ENCODE peak calls at places on chromosomes 1 and 21, in seven cellular contexts. N is pancreas, C is A549, X is hepatocyte, Z is neuronal stem cell, E is fibroblast of lung, I is lower lobe of right lung. H is an unnamed sample.
A peak's percentile ranks its signal among the peaks of the same experiment; 100 is the strongest.

GRCh38 chr1:92484472-92485373 is 2.0 kb downstream of the GFI1 start:
- DNase-seq in N (peak; percentile 52), X (peak; percentile 19), I (peak; percentile 66), C (peak; percentile 38), Z (peak; percentile 56), E (peak; percentile 23), H (no peak)

GRCh38 chr1:246459213-246459612 is 47.9 kb downstream of the SMYD3 start:
- DNase-seq in I (no peak), C (no peak), X (no peak), E (no peak), N (no peak), Z (no peak), H (no peak)

GRCh38 chr1:185610954-185611353 is 123.2 kb upstream of the HMCN1 start:
- DNase-seq in I (no peak), N (no peak), Z (no peak), E (peak; percentile 11), C (no peak), X (no peak), H (no peak)

GRCh38 chr1:53070621-53071020 is 8.6 kb downstream of the PODN start:
- DNase-seq in C (no peak), E (no peak), X (no peak), N (no peak), Z (no peak), I (peak; percentile 24), H (no peak)

GRCh38 chr1:155410931-155411330 is 90.2 kb downstream of the RUSC1 start:
- DNase-seq in X (no peak), E (no peak), I (no peak), N (no peak), Z (no peak), C (no peak), H (no peak)

GRCh38 chr21:28617300-28617699 is 375.4 kb downstream of the LTN1 start:
- DNase-seq in X (no peak), Z (no peak), I (no peak), E (no peak), C (no peak), N (no peak), H (no peak)

GRCh38 chr1:108570128-108570527 is 10.2 kb downstream of the EEIG2 start:
- DNase-seq in N (no peak), Z (no peak), E (no peak), X (no peak), C (peak; percentile 32), I (no peak), H (no peak)

GRCh38 chr1:157156058-157156541 is 17.9 kb upstream of the ETV3 start:
- DNase-seq in X (peak; percentile 86), E (peak; percentile 56), Z (peak; percentile 78), I (peak; percentile 83), C (peak; percentile 66), N (peak; percentile 68), H (no peak)

GRCh38 chr1:162846256-162847212 is 14.4 kb downstream of the CCDC190 start:
- DNase-seq in X (no peak), N (no peak), C (no peak), I (no peak), E (peak; percentile 42), Z (no peak), H (no peak)

GRCh38 chr21:38849776-38850175 is 44.0 kb downstream of the ETS2 start:
- DNase-seq in N (no peak), Z (no peak), E (no peak), C (no peak), I (no peak), X (no peak), H (no peak)

GRCh38 chr1:59020151-59020997 is 236.5 kb upstream of the JUN start:
- DNase-seq in Z (no peak), N (peak; percentile 50), I (peak; percentile 54), E (peak; percentile 86), X (peak; percentile 56), C (no peak), H (no peak)

GRCh38 chr1:221337106-221337505 is 404.8 kb downstream of the DUSP10 start:
- DNase-seq in Z (no peak), C (no peak), X (no peak), N (no peak), I (no peak), E (no peak), H (no peak)

GRCh38 chr21:45371649-45372048 is 33.3 kb upstream of the COL18A1 start:
- DNase-seq in I (no peak), X (no peak), C (no peak), N (no peak), Z (no peak), E (peak; percentile 56), H (no peak)

GRCh38 chr1:206935491-206936067 is 10.7 kb downstream of the PIGR start:
- DNase-seq in Z (no peak), X (peak; percentile 68), C (peak; percentile 68), E (no peak), N (peak; percentile 61), I (peak; percentile 70), H (no peak)

GRCh38 chr1:115642168-115643072 is 650 bp downstream of the VANGL1 start:
- DNase-seq in Z (peak; percentile 20), E (peak; percentile 23), X (peak; percentile 74), I (peak; percentile 62), N (peak; percentile 58), C (peak; percentile 48), H (no peak)

GRCh38 chr1:42379794-42380616 is 587 bp upstream of the RIMKLA start:
- DNase-seq in Z (peak; percentile 35), I (peak; percentile 44), X (peak; percentile 59), E (peak; percentile 28), C (peak; percentile 16), N (no peak), H (no peak)

GRCh38 chr21:31442339-31442738 is 98.3 kb upstream of the TIAM1 start:
- DNase-seq in N (no peak), X (no peak), Z (no peak), E (no peak), C (no peak), I (no peak), H (no peak)

GRCh38 chr1:202953412-202953811 is 4.7 kb downstream of the ADIPOR1 start:
- DNase-seq in I (no peak), Z (no peak), E (no peak), X (no peak), N (no peak), C (no peak), H (no peak)

GRCh38 chr1:245014247-245015029 is 140.3 kb upstream of the KIF26B start:
- DNase-seq in N (no peak), X (no peak), Z (no peak), I (no peak), E (no peak), C (no peak), H (no peak)

GRCh38 chr1:33396188-33397124 is 34.4 kb downstream of the PHC2 start:
- DNase-seq in I (no peak), C (no peak), E (no peak), N (no peak), Z (no peak), X (no peak), H (no peak)

DNA sequence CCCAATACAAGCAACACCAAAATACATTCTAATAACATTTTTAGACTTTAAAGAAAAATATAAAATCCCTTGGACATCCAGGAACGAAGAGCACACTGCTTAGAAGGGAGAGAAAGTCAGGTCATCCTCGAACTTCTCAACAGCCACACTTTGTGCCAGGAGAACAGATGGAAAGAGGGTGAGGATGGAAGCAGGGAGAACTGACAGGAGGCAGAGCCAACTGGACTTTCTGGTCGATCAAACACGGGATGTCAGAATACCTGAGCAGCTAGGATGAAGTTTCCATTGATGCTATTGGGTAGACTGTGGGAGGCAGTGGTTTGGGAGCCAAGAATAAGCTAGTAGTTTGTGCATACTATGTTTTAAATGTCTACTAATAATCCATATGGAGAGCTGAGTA is 111.4 kb downstream of the TOMM20 start:
- DNase-seq in E (no peak), X (no peak), Z (no peak), N (no peak), I (no peak), C (no peak), H (no peak)
- H3K27ac ChIP-seq in E (no peak overlapping the region), X (no peak overlapping the region), Z (no peak overlapping the region), N (no peak overlapping the region), I (no peak overlapping the region), C (peak overlapping the region; percentile 71), H (peak overlapping the region; percentile 89)

GRCh38 chr1:204520834-204521709 is 4.9 kb downstream of the MDM4 start:
- DNase-seq in N (no peak), I (no peak), X (no peak), Z (no peak), C (no peak), E (peak; percentile 49), H (peak; percentile 48)
- H3K27ac ChIP-seq in N (no peak overlapping the region), I (no peak overlapping the region), X (no peak overlapping the region), Z (no peak overlapping the region), C (no peak overlapping the region), E (no peak overlapping the region), H (peak overlapping the region; percentile 23)

DNA sequence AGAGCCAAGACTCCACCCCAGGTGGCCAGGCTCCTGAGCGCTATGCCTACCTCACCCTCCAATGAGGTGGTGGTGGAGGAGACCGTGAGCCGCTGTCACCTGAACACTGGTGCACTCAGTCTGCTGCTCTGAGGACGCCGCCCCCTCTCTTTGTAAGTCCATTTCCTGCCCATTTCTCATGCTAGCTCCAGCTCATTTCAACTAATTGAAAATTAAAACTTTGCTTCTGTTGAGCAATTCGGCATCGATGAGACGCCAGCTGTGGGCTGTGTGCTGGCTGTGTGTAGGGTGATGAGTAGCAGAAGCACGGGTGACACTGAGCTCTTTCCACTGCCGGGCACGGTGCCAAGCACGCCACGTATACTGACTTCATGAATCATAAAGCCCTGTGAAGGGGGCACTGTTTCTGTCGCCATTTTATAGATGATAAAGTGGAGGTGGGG is 11.2 kb downstream of the TNFRSF1B start:
- DNase-seq in X (peak; percentile 67), N (peak; percentile 38), Z (no peak), C (no peak), I (peak; percentile 84), E (peak; percentile 93), H (no peak)
- H3K27ac ChIP-seq in X (peak overlapping the region; percentile 23), N (no peak overlapping the region), Z (no peak overlapping the region), C (no peak overlapping the region), I (peak overlapping the region; percentile 74), E (peak overlapping the region; percentile 85), H (no peak overlapping the region)

GRCh38 chr1:111855260-111855659 is 99.6 kb downstream of the DDX20 start:
- DNase-seq in E (no peak), Z (no peak), N (no peak), C (no peak), X (no peak), I (no peak), H (no peak)

GRCh38 chr1:111856411-111857135 is 100.9 kb downstream of the DDX20 start:
- DNase-seq in I (no peak), C (no peak), N (no peak), E (no peak), X (no peak), Z (no peak), H (no peak)

GRCh38 chr1:111852216-111852615 is 96.5 kb downstream of the DDX20 start:
- DNase-seq in X (no peak), Z (no peak), I (no peak), C (no peak), N (no peak), E (no peak), H (no peak)

GRCh38 chr1:111862599-111862998 is 106.9 kb downstream of the DDX20 start:
- DNase-seq in C (no peak), E (no peak), X (no peak), I (no peak), N (peak; percentile 49), Z (no peak), H (no peak)

DNA sequence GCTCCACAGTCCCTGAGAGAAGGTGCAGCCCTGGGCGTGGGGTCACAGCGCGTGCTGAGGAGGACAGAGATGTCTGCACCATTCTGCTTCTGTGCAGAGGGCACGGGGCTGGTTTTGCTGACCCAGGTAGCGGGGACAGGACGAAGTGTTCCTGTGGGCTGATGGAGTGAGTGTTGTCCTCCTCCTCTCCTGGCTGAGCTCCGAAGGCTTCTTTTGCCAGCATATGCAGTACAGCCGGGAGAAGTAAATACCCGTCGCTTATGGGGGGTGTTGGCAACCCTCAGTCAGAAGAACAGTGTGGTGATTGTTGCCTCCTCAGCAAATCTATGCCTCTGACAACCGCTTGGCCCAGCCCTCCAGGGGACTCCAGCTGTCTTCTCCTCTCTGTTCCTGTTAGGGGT is 101.5 kb downstream of the DDX20 start:
- DNase-seq in E (no peak), C (no peak), I (no peak), X (no peak), N (no peak), Z (no peak), H (no peak)
- H3K27ac ChIP-seq in E (no peak overlapping the region), C (no peak overlapping the region), I (no peak overlapping the region), X (no peak overlapping the region), N (no peak overlapping the region), Z (no peak overlapping the region), H (no peak overlapping the region)

H was measured in epithelial cell of prostate.